ENCODE peak calls at places on chromosomes 12 and 14, in five cellular contexts. Y is AG09309, H is WTC11, D is endothelial cell, C is body of pancreas. F is an unnamed sample.

GRCh38 chr12:67433393-67434175 is 164.4 kb downstream of the CAND1 start:
- DNase-seq in Y (no peak), H (no peak), D (no peak), C (no peak), F (no peak)

GRCh38 chr12:15892645-15893259 is 10.6 kb downstream of the STRAP start:
- DNase-seq in Y (no peak), H (no peak), D (no peak), C (no peak), F (no peak)

GRCh38 chr12:63103489-63104131 is 47.4 kb downstream of the AVPR1A start:
- DNase-seq in Y (no peak), H (no peak), D (peak), C (no peak), F (peak)

GRCh38 chr12:100168562-100168961 is 25.9 kb upstream of the BLTP3B start:
- DNase-seq in Y (no peak), H (no peak), D (no peak), C (no peak), F (no peak)

GRCh38 chr14:33475623-33476022 is 475.3 kb downstream of the EGLN3 start:
- DNase-seq in Y (no peak), H (peak), D (peak), C (peak), F (peak)

GRCh38 chr12:32561931-32562341 is 117.2 kb upstream of the DNM1L start:
- DNase-seq in Y (no peak), H (no peak), D (no peak), C (no peak), F (peak)

GRCh38 chr14:98501836-98502235 is 770.2 kb downstream of the BCL11B start:
- DNase-seq in Y (no peak), H (no peak), D (no peak), C (no peak), F (no peak)

GRCh38 chr14:53894456-53894855 is 62.2 kb downstream of the BMP4 start:
- DNase-seq in Y (peak), H (no peak), D (no peak), C (no peak), F (no peak)

GRCh38 chr12:110846615-110847566 is at the start of gene CCDC63:
- DNase-seq in Y (no peak), H (peak), D (peak), C (peak), F (peak)

GRCh38 chr14:87461704-87462103 is 531.3 kb downstream of the GALC start:
- DNase-seq in Y (no peak), H (no peak), D (no peak), C (no peak), F (no peak)

GRCh38 chr14:95288672-95289322 is 30.9 kb downstream of the CLMN start:
- DNase-seq in Y (no peak), H (no peak), D (no peak), C (no peak), F (no peak)

GRCh38 chr14:105021656-105022275 is 883 bp upstream of the CDCA4 start:
- DNase-seq in Y (no peak), H (peak), D (peak), C (peak), F (peak)

GRCh38 chr14:63078606-63079005 is 33.3 kb upstream of the KCNH5 start:
- DNase-seq in Y (no peak), H (no peak), D (no peak), C (no peak), F (no peak)

GRCh38 chr14:58078068-58078467 is 73.9 kb downstream of the ARMH4 start:
- DNase-seq in Y (no peak), H (no peak), D (no peak), C (no peak), F (no peak)

GRCh38 chr12:124527861-124528561 is 39.4 kb downstream of the NCOR2 start:
- DNase-seq in Y (no peak), H (no peak), D (no peak), C (no peak), F (no peak)
- TF ChIP-seq CTCF in Y (peak), H (no peak), D (no peak), C (no peak), F (no peak)

GRCh38 chr14:20305265-20306078 is at the start of gene TTC5:
- DNase-seq in Y (peak), H (peak), D (peak), C (peak), F (peak)
- TF ChIP-seq CTCF in Y (peak), H (peak), D (peak), C (peak), F (peak)

DNA sequence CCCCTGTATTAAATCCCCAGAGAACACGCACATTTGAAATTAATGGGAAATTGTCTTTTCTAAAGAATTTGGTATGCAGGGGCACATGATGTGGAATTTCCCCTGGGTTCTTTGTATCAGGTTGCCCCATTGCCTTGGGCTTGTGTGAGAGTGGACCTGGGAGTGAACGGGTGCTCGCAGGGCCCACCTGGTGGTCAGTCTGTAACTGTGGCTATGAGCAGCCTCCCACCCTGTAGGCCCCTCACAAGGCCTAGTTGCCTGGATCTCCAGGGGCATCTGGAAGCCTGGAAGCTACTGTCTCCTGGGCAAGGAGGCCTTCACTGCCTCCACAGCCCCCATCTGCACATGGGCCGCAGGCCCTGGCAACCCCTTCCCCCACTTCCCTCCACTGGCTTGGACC is 96.7 kb downstream of the SLC25A47 start:
- DNase-seq in Y (no peak), H (peak), D (peak), C (no peak), F (no peak)
- TF ChIP-seq CTCF in Y (no peak), H (no peak), D (peak), C (no peak), F (no peak)

GRCh38 chr14:24254630-24255392 is 8.2 kb downstream of the TGM1 start:
- DNase-seq in Y (no peak), H (no peak), D (no peak), C (no peak), F (no peak)
- TF ChIP-seq CTCF in Y (no peak), H (no peak), D (no peak), C (no peak), F (no peak)

DNA sequence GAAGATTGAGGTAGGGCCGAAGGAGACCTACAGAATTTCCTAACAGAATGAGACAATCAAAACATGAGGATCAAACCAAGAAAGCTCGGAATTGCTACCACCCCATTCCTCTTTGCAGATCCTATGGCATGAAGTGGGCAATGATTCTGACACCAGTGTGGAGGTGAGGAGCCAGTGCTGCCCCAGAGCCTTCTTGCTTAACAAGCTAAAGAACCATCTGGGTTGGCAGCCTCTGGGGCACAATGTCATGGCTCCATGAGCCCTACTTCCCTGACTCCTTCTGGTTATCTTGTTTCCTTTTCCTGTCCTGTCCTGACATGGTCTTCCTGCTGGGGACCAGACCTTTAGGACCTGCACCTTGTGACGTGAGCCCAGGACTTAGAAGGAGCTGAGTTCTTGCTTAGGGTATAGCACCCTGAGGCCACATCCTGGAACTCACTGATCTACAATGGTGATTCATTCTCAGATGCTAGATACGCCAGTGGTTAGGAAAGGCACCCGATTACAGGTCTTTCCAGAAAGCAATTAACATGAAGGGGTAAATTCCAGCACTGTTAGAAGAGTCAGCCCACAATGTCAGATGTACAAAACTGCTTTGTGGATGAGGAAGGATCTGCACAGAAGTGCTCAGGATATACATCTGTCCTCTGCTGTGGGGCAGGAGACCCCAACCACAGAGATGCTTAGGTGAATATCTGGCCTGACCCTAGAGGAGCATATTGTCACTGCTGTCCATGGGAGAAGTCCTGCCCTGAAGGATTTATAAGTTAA is 324.2 kb downstream of the ZFP36L1 start:
- DNase-seq in Y (no peak), H (no peak), D (no peak), C (no peak), F (peak)
- TF ChIP-seq CTCF in Y (no peak), H (no peak), D (no peak), C (no peak), F (no peak)

F was measured in activated CD8-positive, alpha-beta T cell treated with anti-CD3 and anti-CD28 coated beads for 36 hours.